ENCODE peak calls at places on chromosome 6, in seven cellular contexts. One of them, this sample, is unnamed.

GRCh38 chr6:79421707-79422484 is 115.3 kb downstream of the LCA5 start:
- DNase-seq in T1000: peak
- DNase-seq in NCI-H1048: peak
- DNase-seq in mesothelial cell of epicardium: no peak
- DNase-seq in NCI-H1105 treated with DMSO at 0.1 percent for 48 hours: peak
- DNase-seq in AG20443: peak
- DNase-seq in NCI-H2029 treated with DMSO at 0.1 percent for 48 hours: peak
- DNase-seq in this sample: no peak

GRCh38 chr6:167130712-167131684 is 8.1 kb downstream of the CCR6 start:
- DNase-seq in T1000: no peak
- DNase-seq in mesothelial cell of epicardium: no peak
- DNase-seq in NCI-H1105 treated with DMSO at 0.1 percent for 48 hours: peak
- DNase-seq in NCI-H2029 treated with DMSO at 0.1 percent for 48 hours: peak
- DNase-seq in NCI-H1048: no peak
- DNase-seq in AG20443: no peak
- DNase-seq in this sample: no peak

GRCh38 chr6:44223471-44224153 is at the start of gene SLC29A1:
- DNase-seq in NCI-H1105 treated with DMSO at 0.1 percent for 48 hours: peak
- DNase-seq in NCI-H2029 treated with DMSO at 0.1 percent for 48 hours: no peak
- DNase-seq in T1000: peak
- DNase-seq in AG20443: peak
- DNase-seq in mesothelial cell of epicardium: peak
- DNase-seq in NCI-H1048: peak
- DNase-seq in this sample: no peak

GRCh38 chr6:1700283-1700967 is 90.7 kb downstream of the FOXC1 start:
- DNase-seq in NCI-H1105 treated with DMSO at 0.1 percent for 48 hours: no peak
- DNase-seq in T1000: no peak
- DNase-seq in AG20443: no peak
- DNase-seq in NCI-H2029 treated with DMSO at 0.1 percent for 48 hours: no peak
- DNase-seq in mesothelial cell of epicardium: no peak
- DNase-seq in NCI-H1048: no peak
- DNase-seq in this sample: no peak

GRCh38 chr6:56595490-56596122 is 47.1 kb downstream of the DST start:
- DNase-seq in NCI-H1048: no peak
- DNase-seq in NCI-H2029 treated with DMSO at 0.1 percent for 48 hours: peak
- DNase-seq in T1000: no peak
- DNase-seq in AG20443: peak
- DNase-seq in mesothelial cell of epicardium: no peak
- DNase-seq in NCI-H1105 treated with DMSO at 0.1 percent for 48 hours: peak
- DNase-seq in this sample: no peak

GRCh38 chr6:2209226-2209809 is 36.1 kb downstream of the GMDS start:
- DNase-seq in NCI-H2029 treated with DMSO at 0.1 percent for 48 hours: peak
- DNase-seq in mesothelial cell of epicardium: no peak
- DNase-seq in AG20443: peak
- DNase-seq in T1000: no peak
- DNase-seq in NCI-H1048: no peak
- DNase-seq in NCI-H1105 treated with DMSO at 0.1 percent for 48 hours: peak
- DNase-seq in this sample: no peak

GRCh38 chr6:9795880-9796279 is 619.0 kb downstream of the TFAP2A start:
- DNase-seq in AG20443: no peak
- DNase-seq in NCI-H2029 treated with DMSO at 0.1 percent for 48 hours: no peak
- DNase-seq in mesothelial cell of epicardium: no peak
- DNase-seq in NCI-H1105 treated with DMSO at 0.1 percent for 48 hours: no peak
- DNase-seq in NCI-H1048: no peak
- DNase-seq in T1000: no peak
- DNase-seq in this sample: no peak

GRCh38 chr6:33248643-33248931 is 23.1 kb downstream of the VPS52 start:
- DNase-seq in mesothelial cell of epicardium: no peak
- DNase-seq in NCI-H2029 treated with DMSO at 0.1 percent for 48 hours: peak
- DNase-seq in NCI-H1105 treated with DMSO at 0.1 percent for 48 hours: no peak
- DNase-seq in T1000: no peak
- DNase-seq in AG20443: no peak
- DNase-seq in NCI-H1048: no peak
- DNase-seq in this sample: no peak

GRCh38 chr6:88163576-88163975 is 2.6 kb downstream of the CNR1 start:
- DNase-seq in NCI-H1105 treated with DMSO at 0.1 percent for 48 hours: no peak
- DNase-seq in AG20443: no peak
- DNase-seq in mesothelial cell of epicardium: no peak
- DNase-seq in NCI-H2029 treated with DMSO at 0.1 percent for 48 hours: no peak
- DNase-seq in T1000: no peak
- DNase-seq in NCI-H1048: no peak
- DNase-seq in this sample: no peak

GRCh38 chr6:135667694-135668455 is 170.3 kb upstream of the AHI1 start:
- DNase-seq in NCI-H1105 treated with DMSO at 0.1 percent for 48 hours: peak
- DNase-seq in NCI-H1048: no peak
- DNase-seq in mesothelial cell of epicardium: no peak
- DNase-seq in NCI-H2029 treated with DMSO at 0.1 percent for 48 hours: peak
- DNase-seq in AG20443: peak
- DNase-seq in T1000: no peak
- DNase-seq in this sample: no peak

GRCh38 chr6:137570307-137570832 is 76.2 kb upstream of the OLIG3 start:
- DNase-seq in mesothelial cell of epicardium: no peak
- DNase-seq in T1000: no peak
- DNase-seq in NCI-H1048: no peak
- DNase-seq in NCI-H2029 treated with DMSO at 0.1 percent for 48 hours: peak
- DNase-seq in NCI-H1105 treated with DMSO at 0.1 percent for 48 hours: peak
- DNase-seq in AG20443: no peak
- DNase-seq in this sample: no peak

GRCh38 chr6:138035070-138035469 is 72.1 kb downstream of the PERP start:
- DNase-seq in AG20443: no peak
- DNase-seq in NCI-H1105 treated with DMSO at 0.1 percent for 48 hours: peak
- DNase-seq in NCI-H1048: no peak
- DNase-seq in mesothelial cell of epicardium: no peak
- DNase-seq in T1000: no peak
- DNase-seq in NCI-H2029 treated with DMSO at 0.1 percent for 48 hours: no peak
- DNase-seq in this sample: no peak

GRCh38 chr6:40583694-40584093 is 3.5 kb downstream of the LRFN2 start:
- DNase-seq in NCI-H1105 treated with DMSO at 0.1 percent for 48 hours: no peak
- DNase-seq in NCI-H1048: no peak
- DNase-seq in T1000: no peak
- DNase-seq in NCI-H2029 treated with DMSO at 0.1 percent for 48 hours: no peak
- DNase-seq in AG20443: no peak
- DNase-seq in mesothelial cell of epicardium: no peak
- DNase-seq in this sample: no peak

GRCh38 chr6:138692978-138693909 is 80.3 kb upstream of the CCDC28A start:
- DNase-seq in T1000: peak
- DNase-seq in NCI-H2029 treated with DMSO at 0.1 percent for 48 hours: no peak
- DNase-seq in NCI-H1105 treated with DMSO at 0.1 percent for 48 hours: peak
- DNase-seq in AG20443: peak
- DNase-seq in mesothelial cell of epicardium: no peak
- DNase-seq in NCI-H1048: peak
- DNase-seq in this sample: peak

GRCh38 chr6:101986476-101986875 is 593.0 kb downstream of the GRIK2 start:
- DNase-seq in NCI-H1105 treated with DMSO at 0.1 percent for 48 hours: no peak
- DNase-seq in AG20443: no peak
- DNase-seq in NCI-H1048: no peak
- DNase-seq in NCI-H2029 treated with DMSO at 0.1 percent for 48 hours: no peak
- DNase-seq in mesothelial cell of epicardium: no peak
- DNase-seq in T1000: no peak
- DNase-seq in this sample: no peak

GRCh38 chr6:39082310-39082709 is 32.7 kb downstream of the SAYSD1 start:
- DNase-seq in NCI-H1105 treated with DMSO at 0.1 percent for 48 hours: no peak
- DNase-seq in AG20443: peak
- DNase-seq in T1000: no peak
- DNase-seq in NCI-H1048: no peak
- DNase-seq in NCI-H2029 treated with DMSO at 0.1 percent for 48 hours: no peak
- DNase-seq in mesothelial cell of epicardium: no peak
- DNase-seq in this sample: no peak

GRCh38 chr6:159505140-159505922 is 187.7 kb downstream of the SOD2 start:
- DNase-seq in NCI-H1048: no peak
- DNase-seq in AG20443: peak
- DNase-seq in T1000: no peak
- DNase-seq in NCI-H1105 treated with DMSO at 0.1 percent for 48 hours: no peak
- DNase-seq in mesothelial cell of epicardium: no peak
- DNase-seq in NCI-H2029 treated with DMSO at 0.1 percent for 48 hours: no peak
- DNase-seq in this sample: no peak

GRCh38 chr6:30759575-30760239 is 15.4 kb upstream of the IER3 start:
- DNase-seq in NCI-H2029 treated with DMSO at 0.1 percent for 48 hours: no peak
- DNase-seq in NCI-H1105 treated with DMSO at 0.1 percent for 48 hours: no peak
- DNase-seq in AG20443: peak
- DNase-seq in T1000: peak
- DNase-seq in NCI-H1048: no peak
- DNase-seq in mesothelial cell of epicardium: peak
- DNase-seq in this sample: no peak

GRCh38 chr6:30725713-30726505 is 5.8 kb downstream of the TUBB start:
- DNase-seq in AG20443: peak
- DNase-seq in NCI-H2029 treated with DMSO at 0.1 percent for 48 hours: no peak
- DNase-seq in NCI-H1105 treated with DMSO at 0.1 percent for 48 hours: peak
- DNase-seq in T1000: no peak
- DNase-seq in mesothelial cell of epicardium: no peak
- DNase-seq in NCI-H1048: no peak
- DNase-seq in this sample: no peak

GRCh38 chr6:128697392-128697689 is 176.9 kb upstream of the PTPRK start:
- DNase-seq in AG20443: no peak
- DNase-seq in NCI-H1105 treated with DMSO at 0.1 percent for 48 hours: no peak
- DNase-seq in NCI-H2029 treated with DMSO at 0.1 percent for 48 hours: no peak
- DNase-seq in mesothelial cell of epicardium: no peak
- DNase-seq in T1000: no peak
- DNase-seq in NCI-H1048: no peak
- DNase-seq in this sample: no peak

GRCh38 chr6:6333498-6333897 is 13.0 kb upstream of the F13A1 start:
- DNase-seq in AG20443: no peak
- DNase-seq in T1000: no peak
- DNase-seq in NCI-H2029 treated with DMSO at 0.1 percent for 48 hours: no peak
- DNase-seq in NCI-H1048: no peak
- DNase-seq in mesothelial cell of epicardium: no peak
- DNase-seq in NCI-H1105 treated with DMSO at 0.1 percent for 48 hours: peak
- DNase-seq in this sample: no peak

GRCh38 chr6:87151786-87152527 is 3.4 kb upstream of the ZNF292 start:
- DNase-seq in AG20443: peak
- DNase-seq in NCI-H1105 treated with DMSO at 0.1 percent for 48 hours: peak
- DNase-seq in T1000: peak
- DNase-seq in NCI-H2029 treated with DMSO at 0.1 percent for 48 hours: peak
- DNase-seq in mesothelial cell of epicardium: peak
- DNase-seq in NCI-H1048: no peak
- DNase-seq in this sample: peak

GRCh38 chr6:19804362-19805145 is 32.6 kb upstream of the ID4 start:
- DNase-seq in NCI-H2029 treated with DMSO at 0.1 percent for 48 hours: peak
- DNase-seq in NCI-H1048: peak
- DNase-seq in AG20443: peak
- DNase-seq in mesothelial cell of epicardium: peak
- DNase-seq in T1000: peak
- DNase-seq in NCI-H1105 treated with DMSO at 0.1 percent for 48 hours: peak
- DNase-seq in this sample: peak

GRCh38 chr6:37698264-37699137 is 818 bp upstream of the MDGA1 start:
- DNase-seq in AG20443: peak
- DNase-seq in T1000: peak
- DNase-seq in NCI-H1048: no peak
- DNase-seq in mesothelial cell of epicardium: peak
- DNase-seq in NCI-H2029 treated with DMSO at 0.1 percent for 48 hours: no peak
- DNase-seq in NCI-H1105 treated with DMSO at 0.1 percent for 48 hours: peak
- DNase-seq in this sample: peak

GRCh38 chr6:169250660-169251059 is 3.0 kb downstream of the THBS2 start:
- DNase-seq in AG20443: peak
- DNase-seq in T1000: peak
- DNase-seq in NCI-H1048: no peak
- DNase-seq in NCI-H2029 treated with DMSO at 0.1 percent for 48 hours: no peak
- DNase-seq in mesothelial cell of epicardium: no peak
- DNase-seq in NCI-H1105 treated with DMSO at 0.1 percent for 48 hours: no peak
- DNase-seq in this sample: no peak

GRCh38 chr6:109082178-109082577 is 12.5 kb downstream of the SESN1 start:
- DNase-seq in T1000: no peak
- DNase-seq in mesothelial cell of epicardium: no peak
- DNase-seq in NCI-H2029 treated with DMSO at 0.1 percent for 48 hours: no peak
- DNase-seq in AG20443: peak
- DNase-seq in NCI-H1105 treated with DMSO at 0.1 percent for 48 hours: no peak
- DNase-seq in NCI-H1048: no peak
- DNase-seq in this sample: no peak

GRCh38 chr6:30884521-30885480 is 482 bp downstream of the DDR1 start:
- DNase-seq in AG20443: peak
- DNase-seq in NCI-H1105 treated with DMSO at 0.1 percent for 48 hours: peak
- DNase-seq in mesothelial cell of epicardium: peak
- DNase-seq in T1000: no peak
- DNase-seq in NCI-H1048: no peak
- DNase-seq in NCI-H2029 treated with DMSO at 0.1 percent for 48 hours: peak
- DNase-seq in this sample: no peak

GRCh38 chr6:122789078-122789861 is at the start of gene SMPDL3A:
- DNase-seq in NCI-H1105 treated with DMSO at 0.1 percent for 48 hours: peak
- DNase-seq in AG20443: peak
- DNase-seq in NCI-H1048: no peak
- DNase-seq in NCI-H2029 treated with DMSO at 0.1 percent for 48 hours: peak
- DNase-seq in T1000: peak
- DNase-seq in mesothelial cell of epicardium: peak
- DNase-seq in this sample: peak

GRCh38 chr6:96809119-96809518 is 28.2 kb downstream of the GPR63 start:
- DNase-seq in AG20443: no peak
- DNase-seq in NCI-H1105 treated with DMSO at 0.1 percent for 48 hours: no peak
- DNase-seq in T1000: no peak
- DNase-seq in mesothelial cell of epicardium: no peak
- DNase-seq in NCI-H1048: no peak
- DNase-seq in NCI-H2029 treated with DMSO at 0.1 percent for 48 hours: no peak
- DNase-seq in this sample: no peak

GRCh38 chr6:133769463-133769862 is 119.5 kb upstream of the TCF21 start:
- DNase-seq in AG20443: no peak
- DNase-seq in mesothelial cell of epicardium: no peak
- DNase-seq in NCI-H2029 treated with DMSO at 0.1 percent for 48 hours: no peak
- DNase-seq in T1000: no peak
- DNase-seq in NCI-H1048: no peak
- DNase-seq in NCI-H1105 treated with DMSO at 0.1 percent for 48 hours: no peak
- DNase-seq in this sample: no peak

GRCh38 chr6:151071295-151071694 is 168.5 kb upstream of the AKAP12 start:
- DNase-seq in NCI-H1105 treated with DMSO at 0.1 percent for 48 hours: no peak
- DNase-seq in mesothelial cell of epicardium: no peak
- DNase-seq in AG20443: peak
- DNase-seq in T1000: no peak
- DNase-seq in NCI-H1048: no peak
- DNase-seq in NCI-H2029 treated with DMSO at 0.1 percent for 48 hours: no peak
- DNase-seq in this sample: no peak

GRCh38 chr6:147503587-147503986 is 4.9 kb upstream of the SAMD5 start:
- DNase-seq in NCI-H2029 treated with DMSO at 0.1 percent for 48 hours: no peak
- DNase-seq in NCI-H1105 treated with DMSO at 0.1 percent for 48 hours: no peak
- DNase-seq in T1000: no peak
- DNase-seq in NCI-H1048: no peak
- DNase-seq in mesothelial cell of epicardium: no peak
- DNase-seq in AG20443: no peak
- DNase-seq in this sample: no peak

GRCh38 chr6:128062882-128063603 is 162.2 kb upstream of the THEMIS start:
- DNase-seq in mesothelial cell of epicardium: no peak
- DNase-seq in NCI-H1048: no peak
- DNase-seq in NCI-H2029 treated with DMSO at 0.1 percent for 48 hours: no peak
- DNase-seq in T1000: no peak
- DNase-seq in NCI-H1105 treated with DMSO at 0.1 percent for 48 hours: no peak
- DNase-seq in AG20443: peak
- DNase-seq in this sample: no peak

GRCh38 chr6:97294451-97294850 is 11.4 kb upstream of the MMS22L start:
- DNase-seq in NCI-H1048: no peak
- DNase-seq in mesothelial cell of epicardium: no peak
- DNase-seq in T1000: no peak
- DNase-seq in NCI-H1105 treated with DMSO at 0.1 percent for 48 hours: no peak
- DNase-seq in NCI-H2029 treated with DMSO at 0.1 percent for 48 hours: no peak
- DNase-seq in AG20443: peak
- DNase-seq in this sample: no peak

GRCh38 chr6:137265574-137265973 is 46.4 kb upstream of the IFNGR1 start:
- DNase-seq in NCI-H1105 treated with DMSO at 0.1 percent for 48 hours: no peak
- DNase-seq in NCI-H2029 treated with DMSO at 0.1 percent for 48 hours: no peak
- DNase-seq in NCI-H1048: no peak
- DNase-seq in T1000: no peak
- DNase-seq in mesothelial cell of epicardium: no peak
- DNase-seq in AG20443: no peak
- DNase-seq in this sample: no peak

GRCh38 chr6:13357551-13358075 is 29.3 kb upstream of the TBC1D7 start:
- DNase-seq in mesothelial cell of epicardium: no peak
- DNase-seq in AG20443: peak
- DNase-seq in NCI-H1048: no peak
- DNase-seq in NCI-H2029 treated with DMSO at 0.1 percent for 48 hours: no peak
- DNase-seq in NCI-H1105 treated with DMSO at 0.1 percent for 48 hours: no peak
- DNase-seq in T1000: no peak
- DNase-seq in this sample: no peak

GRCh38 chr6:3026811-3027626 is 27.3 kb downstream of the NQO2 start:
- DNase-seq in NCI-H1048: no peak
- DNase-seq in mesothelial cell of epicardium: peak
- DNase-seq in NCI-H1105 treated with DMSO at 0.1 percent for 48 hours: no peak
- DNase-seq in NCI-H2029 treated with DMSO at 0.1 percent for 48 hours: no peak
- DNase-seq in T1000: no peak
- DNase-seq in AG20443: no peak
- DNase-seq in this sample: peak

GRCh38 chr6:164359441-164359840 is 944.9 kb downstream of the QKI start:
- DNase-seq in NCI-H1048: no peak
- DNase-seq in AG20443: no peak
- DNase-seq in NCI-H2029 treated with DMSO at 0.1 percent for 48 hours: no peak
- DNase-seq in mesothelial cell of epicardium: no peak
- DNase-seq in T1000: no peak
- DNase-seq in NCI-H1105 treated with DMSO at 0.1 percent for 48 hours: no peak
- DNase-seq in this sample: no peak

This sample was measured in type B pancreatic cell.